ENCODE peak calls at places on chromosomes 7 and 10, in seven cellular contexts. V is CD8-positive, alpha-beta T cell; Y is Peyer's patch; F is astrocyte; Z is PC-9; M is lower lobe of right lung; C is vagina. L is an unnamed sample. For H3K27me3, the result is how much of the 10 kb centered on the place peaks cover.

GRCh38 chr10:125514206-125515162 is 168.5 kb downstream of the TEX36 start:
- DNase-seq in V (no peak), Y (no peak), F (no peak), Z (peak), M (no peak), C (no peak), L (peak)

GRCh38 chr7:8260871-8261707 is 878 bp downstream of the ICA1 start:
- DNase-seq in V (no peak), Y (peak), F (no peak), Z (peak), M (peak), C (no peak), L (no peak)

GRCh38 chr7:1080251-1080917 is 7.5 kb upstream of the GPER1 start:
- DNase-seq in V (no peak), Y (no peak), F (no peak), Z (no peak), M (no peak), C (no peak), L (no peak)

GRCh38 chr7:40506158-40506557 is 371.4 kb downstream of the SUGCT start:
- DNase-seq in V (no peak), Y (no peak), F (no peak), Z (no peak), M (no peak), C (no peak), L (no peak)

GRCh38 chr10:105714728-105715127 is 1073.6 kb downstream of the SORCS3 start:
- DNase-seq in V (no peak), Y (no peak), F (peak), Z (no peak), M (no peak), C (no peak), L (no peak)

GRCh38 chr7:5682889-5683670 is 98.4 kb downstream of the RNF216 start:
- DNase-seq in V (no peak), Y (no peak), F (no peak), Z (no peak), M (no peak), C (no peak), L (no peak)

GRCh38 chr10:28457110-28457509 is 75.8 kb upstream of the WAC start:
- DNase-seq in V (no peak), Y (no peak), F (no peak), Z (no peak), M (no peak), C (no peak), L (no peak)

GRCh38 chr7:140656548-140657515 is 15.9 kb upstream of the ADCK2 start:
- DNase-seq in V (no peak), Y (peak), F (peak), Z (peak), M (peak), C (no peak), L (no peak)

GRCh38 chr10:65618125-65618524 is 1307.7 kb upstream of the LRRTM3 start:
- DNase-seq in V (no peak), Y (no peak), F (no peak), Z (no peak), M (no peak), C (no peak), L (no peak)

GRCh38 chr10:97724341-97724941 is 10.9 kb downstream of the MARVELD1 start:
- DNase-seq in V (no peak), Y (no peak), F (no peak), Z (no peak), M (no peak), C (no peak), L (no peak)

GRCh38 chr7:6416516-6417145 is 31.1 kb downstream of the DAGLB start:
- DNase-seq in V (no peak), Y (no peak), F (no peak), Z (no peak), M (no peak), C (no peak), L (no peak)

GRCh38 chr7:68133045-68133444 is 1136.4 kb downstream of the TYW1 start:
- DNase-seq in V (no peak), Y (no peak), F (no peak), Z (no peak), M (no peak), C (no peak), L (no peak)

GRCh38 chr7:122709930-122710646 is 7.4 kb upstream of the RNF148 start:
- DNase-seq in V (no peak), Y (no peak), F (no peak), Z (no peak), M (no peak), C (no peak), L (no peak)

GRCh38 chr10:96269438-96270300 is 1.7 kb downstream of the BLNK start:
- DNase-seq in V (no peak), Y (peak), F (no peak), Z (no peak), M (no peak), C (peak), L (no peak)

GRCh38 chr7:138247081-138247480 is 170.8 kb downstream of the AKR1D1 start:
- DNase-seq in V (no peak), Y (no peak), F (no peak), Z (no peak), M (no peak), C (no peak), L (no peak)

GRCh38 chr7:24665564-24666294 is 91.5 kb downstream of the GSDME start:
- DNase-seq in V (peak), Y (peak), F (peak), Z (peak), M (no peak), C (no peak), L (no peak)

GRCh38 chr7:30422922-30423321 is 55.7 kb downstream of the NOD1 start:
- DNase-seq in V (no peak), Y (no peak), F (peak), Z (no peak), M (no peak), C (no peak), L (no peak)

GRCh38 chr10:124515244-124515970 is 53.8 kb downstream of the LHPP start:
- DNase-seq in V (no peak), Y (no peak), F (no peak), Z (no peak), M (no peak), C (no peak), L (no peak)

GRCh38 chr10:94116848-94117247 is 123.1 kb downstream of the PLCE1 start:
- DNase-seq in V (no peak), Y (peak), F (no peak), Z (no peak), M (no peak), C (no peak), L (no peak)

GRCh38 chr10:90986136-90986760 is 65.4 kb upstream of the ANKRD1 start:
- DNase-seq in V (no peak), Y (no peak), F (no peak), Z (no peak), M (no peak), C (no peak), L (no peak)

GRCh38 chr7:116273283-116273917 is 63.1 kb downstream of the TES start:
- DNase-seq in V (no peak), Y (no peak), F (no peak), Z (peak), M (no peak), C (no peak), L (no peak)

GRCh38 chr7:3648276-3648675 is 347.2 kb downstream of the SDK1 start:
- DNase-seq in V (no peak), Y (no peak), F (peak), Z (no peak), M (no peak), C (no peak), L (no peak)

GRCh38 chr10:12056758-12057157 is 12.0 kb upstream of the DHTKD1 start:
- DNase-seq in V (no peak), Y (no peak), F (no peak), Z (no peak), M (no peak), C (no peak), L (no peak)

GRCh38 chr7:30147785-30148184 is 13.0 kb downstream of the MTURN start:
- DNase-seq in V (no peak), Y (no peak), F (no peak), Z (no peak), M (no peak), C (no peak), L (no peak)

GRCh38 chr10:58219875-58220274 is 47.8 kb downstream of the IPMK start:
- DNase-seq in V (no peak), Y (no peak), F (peak), Z (no peak), M (no peak), C (no peak), L (no peak)

GRCh38 chr10:124105045-124105444 is 11.6 kb upstream of the CHST15 start:
- DNase-seq in V (no peak), Y (no peak), F (no peak), Z (no peak), M (no peak), C (no peak), L (no peak)

GRCh38 chr7:144407266-144407931 is 3.9 kb upstream of the NOBOX start:
- DNase-seq in V (no peak), Y (no peak), F (no peak), Z (peak), M (no peak), C (no peak), L (no peak)

GRCh38 chr10:28984431-28984830 is 304.4 kb upstream of the LYZL1 start:
- DNase-seq in V (no peak), Y (peak), F (peak), Z (peak), M (peak), C (peak), L (peak)

GRCh38 chr10:133444342-133445267 is 9.1 kb upstream of the SCART1 start:
- DNase-seq in V (no peak), Y (peak), F (no peak), Z (no peak), M (no peak), C (no peak), L (no peak)

GRCh38 chr7:150953061-150953997 is 24.8 kb downstream of the KCNH2 start:
- DNase-seq in V (no peak), Y (no peak), F (no peak), Z (no peak), M (peak), C (no peak), L (no peak)

GRCh38 chr10:69867699-69868558 is 66.2 kb downstream of the COL13A1 start:
- DNase-seq in V (no peak), Y (peak), F (no peak), Z (no peak), M (no peak), C (no peak), L (no peak)

GRCh38 chr10:120750167-120750566 is 101.0 kb upstream of the WDR11 start:
- DNase-seq in V (no peak), Y (no peak), F (no peak), Z (no peak), M (no peak), C (no peak), L (no peak)

GRCh38 chr7:158957507-158957900 is 101.1 kb downstream of the DYNC2I1 start:
- DNase-seq in V (no peak), Y (no peak), F (no peak), Z (no peak), M (no peak), C (no peak), L (no peak)
- H3K4me3 ChIP-seq in V (peak), Y (peak), F (no peak), Z (peak), M (peak), C (peak), L (no peak)

GRCh38 chr10:46198516-46198915 is 88.3 kb upstream of the ANTXRL start:
- DNase-seq in V (no peak), Y (no peak), F (no peak), Z (peak), M (no peak), C (no peak), L (no peak)
- H3K27me3 ChIP-seq in V (under half), Y (under half), F (under half), Z (under half), M (under half), C (under half), L (under half)

GRCh38 chr10:5070648-5071410 is 23.4 kb upstream of the AKR1C3 start:
- DNase-seq in V (no peak), Y (no peak), F (peak), Z (no peak), M (no peak), C (no peak), L (no peak)
- H3K4me3 ChIP-seq in V (no peak), Y (no peak), F (no peak), Z (peak), M (no peak), C (no peak), L (no peak)

GRCh38 chr10:44660271-44660670 is 250.9 kb upstream of the TMEM72 start:
- DNase-seq in V (no peak), Y (no peak), F (no peak), Z (no peak), M (no peak), C (no peak), L (no peak)
- H3K27me3 ChIP-seq in V (under half), Y (under half), F (under half), Z (under half), M (under half), C (under half), L (under half)

GRCh38 chr10:62303922-62304321 is 35.3 kb upstream of the RTKN2 start:
- DNase-seq in V (no peak), Y (no peak), F (no peak), Z (no peak), M (no peak), C (no peak), L (no peak)
- H3K4me3 ChIP-seq in V (no peak), Y (no peak), F (no peak), Z (no peak), M (no peak), C (no peak), L (no peak)

GRCh38 chr7:157738064-157738460 is 401.3 kb downstream of the DNAJB6 start:
- DNase-seq in V (no peak), Y (no peak), F (peak), Z (no peak), M (no peak), C (no peak), L (no peak)

GRCh38 chr7:157739056-157739455 is 402.3 kb downstream of the DNAJB6 start:
- DNase-seq in V (no peak), Y (no peak), F (no peak), Z (no peak), M (no peak), C (no peak), L (no peak)

GRCh38 chr7:157739650-157740049 is 402.8 kb downstream of the DNAJB6 start:
- DNase-seq in V (no peak), Y (no peak), F (no peak), Z (no peak), M (no peak), C (no peak), L (no peak)

GRCh38 chr7:157737151-157738063 is 400.6 kb downstream of the DNAJB6 start:
- DNase-seq in V (no peak), Y (no peak), F (no peak), Z (no peak), M (no peak), C (no peak), L (no peak)

DNA sequence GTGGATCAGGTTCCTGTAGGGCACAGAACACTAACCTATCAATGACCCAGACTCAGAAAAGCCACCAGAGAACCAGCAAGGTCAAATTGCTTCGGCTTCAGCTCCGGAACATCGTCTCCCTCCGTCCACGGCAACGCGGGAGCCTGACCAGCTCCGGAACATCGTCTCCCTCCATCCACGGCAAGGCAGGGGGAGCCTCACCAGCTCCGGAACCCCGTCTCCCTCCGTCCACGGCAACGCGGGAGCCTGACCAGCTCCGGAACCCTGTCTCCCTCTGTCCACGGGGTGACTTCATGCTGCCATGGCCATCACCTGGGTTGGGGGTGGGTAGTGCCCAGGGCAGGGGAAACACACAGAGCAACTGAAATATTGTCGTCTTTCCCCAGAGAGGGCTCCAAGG is 403.4 kb downstream of the DNAJB6 start:
- DNase-seq in V (no peak), Y (no peak), F (no peak), Z (no peak), M (no peak), C (no peak), L (no peak)
- H3K27me3 ChIP-seq in V (under half), Y (under half), F (under half), Z (half or more), M (under half), C (under half), L (under half)

DNA sequence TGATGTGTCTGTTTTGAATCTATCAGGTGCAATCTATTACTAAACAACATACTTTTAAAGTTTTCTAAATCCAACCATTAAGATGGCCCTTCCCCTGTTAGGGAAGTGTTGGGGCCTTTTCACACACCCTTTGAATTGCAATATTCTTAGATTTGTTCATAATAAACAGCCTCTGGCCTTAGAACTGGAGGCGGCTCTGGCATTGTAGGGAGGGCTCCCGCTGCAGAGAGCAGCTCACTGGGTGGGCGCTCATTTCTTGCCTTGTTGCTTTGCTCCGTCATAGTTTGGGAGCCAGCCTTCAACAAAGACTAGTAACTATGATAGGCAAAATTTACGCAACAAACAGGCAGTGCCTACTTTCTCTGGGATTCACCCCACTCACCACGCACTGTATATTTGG is 4.2 kb upstream of the HOXA10 start:
- DNase-seq in V (no peak), Y (peak), F (no peak), Z (no peak), M (no peak), C (no peak), L (no peak)
- H3K4me3 ChIP-seq in V (no peak), Y (no peak), F (no peak), Z (no peak), M (no peak), C (peak), L (peak)

GRCh38 chr7:142528608-142529408 is 220.5 kb upstream of the PRSS1 start:
- DNase-seq in V (no peak), Y (no peak), F (no peak), Z (no peak), M (no peak), C (no peak), L (no peak)
- H3K27me3 ChIP-seq in V (under half), Y (under half), F (under half), Z (under half), M (under half), C (under half), L (under half)

GRCh38 chr7:54831644-54832095 is 72.7 kb upstream of the SEC61G start:
- DNase-seq in V (no peak), Y (no peak), F (peak), Z (peak), M (no peak), C (no peak), L (no peak)
- H3K4me3 ChIP-seq in V (no peak), Y (no peak), F (no peak), Z (peak), M (no peak), C (no peak), L (no peak)